ENCODE peak calls at places on chromosomes 3 and 15, in six cellular contexts. One of them, this sample, is unnamed.
A peak's percentile ranks its signal among the peaks of the same experiment; 100 is the strongest.

GRCh38 chr3:104102386-104102785 is 1264.3 kb upstream of the ALCAM start:
- DNase-seq in transverse colon: no peak
- DNase-seq in RWPE2: no peak
- DNase-seq in CD8-positive, alpha-beta memory T cell: no peak
- DNase-seq in pancreas: no peak
- DNase-seq in heart left ventricle: no peak
- DNase-seq in this sample: no peak

GRCh38 chr3:64176461-64176996 is 48.7 kb downstream of the PRICKLE2 start:
- DNase-seq in heart left ventricle: no peak
- DNase-seq in transverse colon: no peak
- DNase-seq in pancreas: no peak
- DNase-seq in CD8-positive, alpha-beta memory T cell: no peak
- DNase-seq in RWPE2: no peak
- DNase-seq in this sample: no peak

GRCh38 chr3:43709022-43709421 is 18.3 kb downstream of the ABHD5 start:
- DNase-seq in pancreas: no peak
- DNase-seq in heart left ventricle: no peak
- DNase-seq in CD8-positive, alpha-beta memory T cell: no peak
- DNase-seq in transverse colon: no peak
- DNase-seq in RWPE2: no peak
- DNase-seq in this sample: no peak

GRCh38 chr15:24747376-24747775 is 71.8 kb downstream of the NPAP1 start:
- DNase-seq in RWPE2: no peak
- DNase-seq in pancreas: no peak
- DNase-seq in heart left ventricle: no peak
- DNase-seq in CD8-positive, alpha-beta memory T cell: no peak
- DNase-seq in transverse colon: no peak
- DNase-seq in this sample: no peak

GRCh38 chr3:126546013-126546412 is 12.7 kb downstream of the C3orf22 start:
- DNase-seq in RWPE2: no peak
- DNase-seq in CD8-positive, alpha-beta memory T cell: no peak
- DNase-seq in transverse colon: peak; percentile 1
- DNase-seq in pancreas: no peak
- DNase-seq in heart left ventricle: no peak
- DNase-seq in this sample: no peak

GRCh38 chr3:14360123-14360881 is 42.1 kb upstream of the SLC6A6 start:
- DNase-seq in CD8-positive, alpha-beta memory T cell: no peak
- DNase-seq in transverse colon: no peak
- DNase-seq in RWPE2: no peak
- DNase-seq in heart left ventricle: no peak
- DNase-seq in pancreas: no peak
- DNase-seq in this sample: no peak

GRCh38 chr15:90471769-90472168 is 58.0 kb upstream of the CRTC3 start:
- DNase-seq in transverse colon: no peak
- DNase-seq in RWPE2: no peak
- DNase-seq in pancreas: no peak
- DNase-seq in CD8-positive, alpha-beta memory T cell: no peak
- DNase-seq in heart left ventricle: no peak
- DNase-seq in this sample: peak; percentile 33

GRCh38 chr3:146554168-146554760 is 9.9 kb upstream of the PLSCR1 start:
- DNase-seq in pancreas: no peak
- DNase-seq in CD8-positive, alpha-beta memory T cell: no peak
- DNase-seq in RWPE2: no peak
- DNase-seq in heart left ventricle: no peak
- DNase-seq in transverse colon: no peak
- DNase-seq in this sample: no peak

GRCh38 chr3:180229113-180229512 is 192.4 kb upstream of the PEX5L start:
- DNase-seq in transverse colon: no peak
- DNase-seq in RWPE2: no peak
- DNase-seq in heart left ventricle: no peak
- DNase-seq in pancreas: no peak
- DNase-seq in CD8-positive, alpha-beta memory T cell: no peak
- DNase-seq in this sample: no peak

GRCh38 chr3:189041482-189042090 is 130.2 kb upstream of the TPRG1 start:
- DNase-seq in transverse colon: peak; percentile 47
- DNase-seq in heart left ventricle: peak; percentile 33
- DNase-seq in pancreas: no peak
- DNase-seq in RWPE2: no peak
- DNase-seq in CD8-positive, alpha-beta memory T cell: peak; percentile 64
- DNase-seq in this sample: no peak

GRCh38 chr3:136255672-136256406 is 5.7 kb downstream of the PCCB start:
- DNase-seq in transverse colon: peak; percentile 25
- DNase-seq in pancreas: no peak
- DNase-seq in RWPE2: no peak
- DNase-seq in heart left ventricle: no peak
- DNase-seq in CD8-positive, alpha-beta memory T cell: no peak
- DNase-seq in this sample: peak; percentile 86

GRCh38 chr3:18401298-18401961 is 23.7 kb downstream of the SATB1 start:
- DNase-seq in RWPE2: no peak
- DNase-seq in pancreas: no peak
- DNase-seq in heart left ventricle: no peak
- DNase-seq in CD8-positive, alpha-beta memory T cell: peak; percentile 36
- DNase-seq in transverse colon: no peak
- DNase-seq in this sample: no peak

GRCh38 chr15:76185716-76186115 is 125.6 kb downstream of the ETFA start:
- DNase-seq in CD8-positive, alpha-beta memory T cell: no peak
- DNase-seq in RWPE2: no peak
- DNase-seq in transverse colon: no peak
- DNase-seq in pancreas: no peak
- DNase-seq in heart left ventricle: no peak
- DNase-seq in this sample: no peak

GRCh38 chr3:177610677-177611654 is 413.7 kb upstream of the TBL1XR1 start:
- DNase-seq in transverse colon: peak; percentile 66
- DNase-seq in CD8-positive, alpha-beta memory T cell: peak; percentile 27
- DNase-seq in pancreas: peak; percentile 87
- DNase-seq in heart left ventricle: no peak
- DNase-seq in RWPE2: peak; percentile 70
- DNase-seq in this sample: no peak

GRCh38 chr15:40063563-40064011 is 24.6 kb upstream of the SRP14 start:
- DNase-seq in transverse colon: no peak
- DNase-seq in CD8-positive, alpha-beta memory T cell: no peak
- DNase-seq in pancreas: no peak
- DNase-seq in RWPE2: no peak
- DNase-seq in heart left ventricle: peak; percentile 60
- DNase-seq in this sample: peak; percentile 47

GRCh38 chr3:15217841-15218267 is 11.8 kb downstream of the CAPN7 start:
- DNase-seq in RWPE2: no peak
- DNase-seq in transverse colon: no peak
- DNase-seq in heart left ventricle: no peak
- DNase-seq in pancreas: no peak
- DNase-seq in CD8-positive, alpha-beta memory T cell: no peak
- DNase-seq in this sample: no peak

GRCh38 chr15:81516012-81516411 is 142.0 kb upstream of the TMC3 start:
- DNase-seq in transverse colon: no peak
- DNase-seq in CD8-positive, alpha-beta memory T cell: no peak
- DNase-seq in RWPE2: no peak
- DNase-seq in heart left ventricle: no peak
- DNase-seq in pancreas: no peak
- DNase-seq in this sample: no peak

GRCh38 chr15:60651734-60652141 is 172.8 kb upstream of the ICE2 start:
- DNase-seq in RWPE2: no peak
- DNase-seq in heart left ventricle: no peak
- DNase-seq in CD8-positive, alpha-beta memory T cell: no peak
- DNase-seq in pancreas: no peak
- DNase-seq in transverse colon: no peak
- DNase-seq in this sample: no peak

GRCh38 chr3:51967384-51968174 is at the start of gene PCBP4:
- DNase-seq in transverse colon: peak; percentile 62
- DNase-seq in RWPE2: no peak
- DNase-seq in pancreas: peak; percentile 88
- DNase-seq in CD8-positive, alpha-beta memory T cell: no peak
- DNase-seq in heart left ventricle: peak; percentile 87
- DNase-seq in this sample: peak; percentile 44

GRCh38 chr3:146117406-146118285 is 43.3 kb downstream of the PLOD2 start:
- DNase-seq in transverse colon: no peak
- DNase-seq in RWPE2: no peak
- DNase-seq in pancreas: no peak
- DNase-seq in CD8-positive, alpha-beta memory T cell: no peak
- DNase-seq in heart left ventricle: no peak
- DNase-seq in this sample: no peak

GRCh38 chr15:64685230-64685886 is 90.0 kb downstream of the RBPMS2 start:
- DNase-seq in RWPE2: no peak
- DNase-seq in transverse colon: no peak
- DNase-seq in heart left ventricle: no peak
- DNase-seq in pancreas: no peak
- DNase-seq in CD8-positive, alpha-beta memory T cell: no peak
- DNase-seq in this sample: no peak

GRCh38 chr15:64686130-64686735 is 89.2 kb downstream of the RBPMS2 start:
- DNase-seq in transverse colon: no peak
- DNase-seq in CD8-positive, alpha-beta memory T cell: peak; percentile 29
- DNase-seq in heart left ventricle: no peak
- DNase-seq in pancreas: no peak
- DNase-seq in RWPE2: no peak
- DNase-seq in this sample: no peak

GRCh38 chr15:64688770-64689169 is 86.6 kb downstream of the RBPMS2 start:
- DNase-seq in pancreas: no peak
- DNase-seq in CD8-positive, alpha-beta memory T cell: no peak
- DNase-seq in transverse colon: no peak
- DNase-seq in heart left ventricle: no peak
- DNase-seq in RWPE2: no peak
- DNase-seq in this sample: no peak

GRCh38 chr15:64688179-64688578 is 87.2 kb downstream of the RBPMS2 start:
- DNase-seq in pancreas: no peak
- DNase-seq in transverse colon: no peak
- DNase-seq in RWPE2: no peak
- DNase-seq in CD8-positive, alpha-beta memory T cell: no peak
- DNase-seq in heart left ventricle: no peak
- DNase-seq in this sample: no peak

DNA sequence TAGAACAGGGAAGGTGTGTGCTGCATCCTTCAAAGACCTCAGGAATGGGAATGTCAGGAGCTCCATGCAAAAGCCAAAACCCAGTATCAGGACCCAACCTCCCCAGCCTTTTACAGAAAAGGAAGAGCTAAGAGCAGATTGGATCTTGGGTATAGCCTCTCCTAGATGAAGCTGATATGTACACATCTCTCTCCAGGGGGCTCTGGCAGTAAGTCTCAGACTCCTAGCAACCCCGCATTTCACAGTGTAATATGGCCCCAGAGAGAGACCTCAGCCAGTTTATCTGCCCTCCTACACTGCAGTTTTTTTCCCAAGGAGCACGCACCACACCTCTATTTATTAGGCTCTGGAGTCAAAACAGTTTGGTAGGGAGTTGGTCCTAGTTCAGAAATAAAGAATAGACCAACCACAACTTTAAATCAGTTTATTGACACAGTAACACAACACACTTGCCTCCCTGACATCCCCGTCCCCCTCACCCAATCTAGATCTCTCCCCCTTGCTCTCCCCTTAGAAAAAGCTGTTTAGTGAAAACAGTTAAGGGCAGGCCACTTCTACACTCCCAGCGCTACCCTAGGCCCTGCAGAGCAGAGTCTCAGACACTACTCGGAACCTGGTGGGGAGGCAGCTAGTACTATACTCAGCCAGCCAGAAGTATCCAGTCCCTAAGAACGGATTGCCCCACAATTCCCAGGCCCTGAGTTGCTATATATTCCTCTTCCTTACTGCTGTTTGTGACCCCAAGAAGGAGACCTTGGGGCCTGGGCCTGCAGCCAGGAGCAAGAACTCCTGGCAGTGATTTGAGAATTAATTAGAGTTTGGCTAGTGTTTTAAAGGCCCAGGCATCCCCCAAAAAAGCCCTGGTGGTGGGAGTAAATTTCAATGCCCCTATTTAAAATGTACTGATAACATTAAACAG is 88.0 kb downstream of the RBPMS2 start:
- DNase-seq in RWPE2: no peak
- DNase-seq in transverse colon: no peak
- DNase-seq in pancreas: no peak
- DNase-seq in CD8-positive, alpha-beta memory T cell: no peak
- DNase-seq in heart left ventricle: no peak
- DNase-seq in this sample: no peak
- H3K27ac ChIP-seq in RWPE2: no peak overlapping the region
- H3K27ac ChIP-seq in transverse colon: peak overlapping the region; percentile 10
- H3K27ac ChIP-seq in pancreas: no peak overlapping the region
- H3K27ac ChIP-seq in CD8-positive, alpha-beta memory T cell: no peak overlapping the region
- H3K27ac ChIP-seq in heart left ventricle: peak overlapping the region; percentile 67
- H3K27ac ChIP-seq in this sample: peak overlapping the region; percentile 63

DNA sequence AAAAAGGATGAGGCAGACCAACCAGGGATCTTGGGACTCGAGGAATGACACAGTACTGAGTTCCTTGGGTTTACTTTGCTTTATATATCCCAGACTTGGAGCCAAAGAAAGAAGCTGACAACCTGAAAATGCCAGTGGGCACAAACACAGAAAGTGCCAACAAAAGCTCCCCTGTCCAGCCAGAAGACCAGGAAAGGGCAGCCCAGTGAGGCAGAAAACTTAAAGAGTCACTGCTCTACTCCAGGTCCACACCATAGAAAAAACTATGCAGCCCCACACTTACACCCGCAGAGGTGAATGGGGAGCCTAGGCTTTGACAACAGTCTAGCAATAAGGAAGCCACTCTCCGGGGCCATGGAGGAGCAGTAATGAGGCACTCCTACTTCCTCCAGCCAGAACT is 80.3 kb downstream of the FLNB start:
- DNase-seq in transverse colon: no peak
- DNase-seq in RWPE2: no peak
- DNase-seq in heart left ventricle: no peak
- DNase-seq in CD8-positive, alpha-beta memory T cell: no peak
- DNase-seq in pancreas: no peak
- DNase-seq in this sample: no peak
- H3K27ac ChIP-seq in transverse colon: no peak overlapping the region
- H3K27ac ChIP-seq in RWPE2: peak overlapping the region; percentile 2
- H3K27ac ChIP-seq in heart left ventricle: no peak overlapping the region
- H3K27ac ChIP-seq in CD8-positive, alpha-beta memory T cell: no peak overlapping the region
- H3K27ac ChIP-seq in pancreas: no peak overlapping the region
- H3K27ac ChIP-seq in this sample: no peak overlapping the region

GRCh38 chr3:114439279-114439678 is 145.5 kb downstream of the TIGIT start:
- DNase-seq in pancreas: no peak
- DNase-seq in CD8-positive, alpha-beta memory T cell: no peak
- DNase-seq in heart left ventricle: no peak
- DNase-seq in transverse colon: no peak
- DNase-seq in RWPE2: no peak
- DNase-seq in this sample: no peak
- H3K27ac ChIP-seq in pancreas: no peak overlapping the region
- H3K27ac ChIP-seq in CD8-positive, alpha-beta memory T cell: no peak overlapping the region
- H3K27ac ChIP-seq in heart left ventricle: no peak overlapping the region
- H3K27ac ChIP-seq in transverse colon: no peak overlapping the region
- H3K27ac ChIP-seq in RWPE2: no peak overlapping the region
- H3K27ac ChIP-seq in this sample: no peak overlapping the region

DNA sequence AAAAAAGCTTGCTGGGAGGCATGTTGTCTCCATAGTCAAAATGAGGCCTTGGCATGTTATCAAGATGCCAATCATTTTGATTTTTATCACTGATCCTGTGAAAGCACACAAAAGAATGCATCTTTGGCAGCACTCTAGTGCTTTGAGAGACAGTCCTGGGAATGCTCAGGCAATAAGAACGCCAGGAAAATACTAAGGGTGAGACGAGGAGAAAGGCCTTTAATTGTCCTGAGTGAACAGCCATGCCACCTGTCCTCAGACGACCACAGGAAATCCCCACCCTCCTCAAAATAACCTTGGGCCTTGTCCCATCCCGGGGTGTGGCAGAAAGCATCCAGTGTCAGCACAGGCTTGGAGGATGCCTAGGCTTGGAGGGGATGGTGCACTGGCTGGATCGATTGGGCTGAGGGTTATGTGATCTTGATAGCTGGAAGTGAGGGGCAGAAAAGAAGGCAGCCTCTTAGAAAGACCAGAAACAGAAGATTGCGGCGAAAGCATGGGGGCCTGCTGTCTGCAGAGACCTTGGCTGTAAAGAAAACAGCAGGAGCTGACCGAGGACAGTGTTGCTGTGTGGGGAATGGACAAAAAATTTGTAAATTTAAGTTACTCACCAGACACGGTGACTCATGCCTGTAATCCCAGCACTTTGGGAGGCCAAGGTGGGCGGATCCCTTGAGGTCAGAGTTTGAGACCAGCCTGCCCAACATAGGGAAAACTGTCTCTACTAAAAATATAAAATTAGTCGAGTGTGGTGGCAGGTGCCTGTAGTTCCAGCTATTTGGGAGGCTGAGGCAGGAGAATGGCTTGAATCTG is 7.3 kb downstream of the TMEM158 start:
- DNase-seq in pancreas: no peak
- DNase-seq in RWPE2: no peak
- DNase-seq in CD8-positive, alpha-beta memory T cell: no peak
- DNase-seq in transverse colon: no peak
- DNase-seq in heart left ventricle: no peak
- DNase-seq in this sample: no peak
- H3K27ac ChIP-seq in pancreas: no peak overlapping the region
- H3K27ac ChIP-seq in RWPE2: peak overlapping the region; percentile 71
- H3K27ac ChIP-seq in CD8-positive, alpha-beta memory T cell: no peak overlapping the region
- H3K27ac ChIP-seq in transverse colon: no peak overlapping the region
- H3K27ac ChIP-seq in heart left ventricle: no peak overlapping the region
- H3K27ac ChIP-seq in this sample: no peak overlapping the region

This sample was measured in substantia nigra.